ENCODE peak calls at places on chromosomes 12 and 14, in six cellular contexts. One of them, this sample, is unnamed.

GRCh38 chr12:47068539-47068938 is 10.9 kb upstream of the PCED1B start:
- DNase-seq in HCT116: no peak
- DNase-seq in PC-3: no peak
- DNase-seq in IMR-90: no peak
- DNase-seq in neural progenitor cell: peak
- DNase-seq in GM23338: peak
- DNase-seq in this sample: no peak

GRCh38 chr12:1171657-1172056 is 180.6 kb downstream of the ERC1 start:
- DNase-seq in GM23338: no peak
- DNase-seq in PC-3: no peak
- DNase-seq in IMR-90: no peak
- DNase-seq in HCT116: no peak
- DNase-seq in neural progenitor cell: peak
- DNase-seq in this sample: no peak

GRCh38 chr12:46886541-46887041 is 60.8 kb upstream of the SLC38A4 start:
- DNase-seq in GM23338: no peak
- DNase-seq in neural progenitor cell: no peak
- DNase-seq in IMR-90: peak
- DNase-seq in HCT116: no peak
- DNase-seq in PC-3: peak
- DNase-seq in this sample: no peak

GRCh38 chr14:48373993-48374392 is 698.6 kb upstream of the MDGA2 start:
- DNase-seq in HCT116: no peak
- DNase-seq in GM23338: no peak
- DNase-seq in IMR-90: no peak
- DNase-seq in PC-3: no peak
- DNase-seq in neural progenitor cell: no peak
- DNase-seq in this sample: no peak

GRCh38 chr12:40907115-40907521 is 214.9 kb downstream of the CNTN1 start:
- DNase-seq in PC-3: peak
- DNase-seq in GM23338: no peak
- DNase-seq in neural progenitor cell: no peak
- DNase-seq in IMR-90: peak
- DNase-seq in HCT116: peak
- DNase-seq in this sample: no peak

GRCh38 chr14:93994919-93995682 is 2.0 kb upstream of the CCDC197 start:
- DNase-seq in IMR-90: peak
- DNase-seq in HCT116: no peak
- DNase-seq in PC-3: peak
- DNase-seq in neural progenitor cell: no peak
- DNase-seq in GM23338: peak
- DNase-seq in this sample: no peak

GRCh38 chr12:22321620-22322019 is 12.9 kb downstream of the ST8SIA1 start:
- DNase-seq in GM23338: peak
- DNase-seq in neural progenitor cell: peak
- DNase-seq in PC-3: peak
- DNase-seq in HCT116: no peak
- DNase-seq in IMR-90: no peak
- DNase-seq in this sample: no peak

GRCh38 chr12:91215940-91216454 is 33.4 kb upstream of the DCN start:
- DNase-seq in neural progenitor cell: no peak
- DNase-seq in GM23338: no peak
- DNase-seq in IMR-90: peak
- DNase-seq in PC-3: no peak
- DNase-seq in HCT116: no peak
- DNase-seq in this sample: no peak

GRCh38 chr14:88488897-88489296 is 65.9 kb downstream of the PTPN21 start:
- DNase-seq in PC-3: no peak
- DNase-seq in HCT116: no peak
- DNase-seq in GM23338: no peak
- DNase-seq in neural progenitor cell: no peak
- DNase-seq in IMR-90: no peak
- DNase-seq in this sample: no peak

GRCh38 chr12:124259168-124260066 is 35.5 kb upstream of the RFLNA start:
- DNase-seq in neural progenitor cell: no peak
- DNase-seq in HCT116: no peak
- DNase-seq in PC-3: no peak
- DNase-seq in GM23338: no peak
- DNase-seq in IMR-90: no peak
- DNase-seq in this sample: peak

GRCh38 chr12:51661199-51661598 is 70.2 kb downstream of the SCN8A start:
- DNase-seq in neural progenitor cell: no peak
- DNase-seq in IMR-90: no peak
- DNase-seq in PC-3: no peak
- DNase-seq in GM23338: no peak
- DNase-seq in HCT116: no peak
- DNase-seq in this sample: no peak

GRCh38 chr12:52085682-52086180 is 6.2 kb downstream of the SMIM41 start:
- DNase-seq in PC-3: no peak
- DNase-seq in HCT116: no peak
- DNase-seq in GM23338: no peak
- DNase-seq in neural progenitor cell: no peak
- DNase-seq in IMR-90: no peak
- DNase-seq in this sample: peak

GRCh38 chr14:34356267-34356660 is 105.8 kb downstream of the SPTSSA start:
- DNase-seq in IMR-90: peak
- DNase-seq in HCT116: no peak
- DNase-seq in GM23338: no peak
- DNase-seq in PC-3: no peak
- DNase-seq in neural progenitor cell: no peak
- DNase-seq in this sample: no peak

GRCh38 chr14:93984987-93985410 is 8.6 kb upstream of the ASB2 start:
- DNase-seq in GM23338: peak
- DNase-seq in neural progenitor cell: peak
- DNase-seq in IMR-90: peak
- DNase-seq in HCT116: peak
- DNase-seq in PC-3: peak
- DNase-seq in this sample: peak

GRCh38 chr14:78074546-78074945 is 95.6 kb upstream of the NRXN3 start:
- DNase-seq in PC-3: no peak
- DNase-seq in HCT116: no peak
- DNase-seq in IMR-90: no peak
- DNase-seq in neural progenitor cell: no peak
- DNase-seq in GM23338: no peak
- DNase-seq in this sample: peak

GRCh38 chr12:121376754-121377697 is 22.9 kb upstream of the RNF34 start:
- DNase-seq in HCT116: no peak
- DNase-seq in GM23338: no peak
- DNase-seq in neural progenitor cell: no peak
- DNase-seq in IMR-90: no peak
- DNase-seq in PC-3: no peak
- DNase-seq in this sample: no peak

GRCh38 chr14:106875503-106875902 is 1349.1 kb downstream of the TMEM121 start:
- DNase-seq in HCT116: no peak
- DNase-seq in neural progenitor cell: no peak
- DNase-seq in IMR-90: no peak
- DNase-seq in PC-3: no peak
- DNase-seq in GM23338: no peak
- DNase-seq in this sample: no peak

GRCh38 chr12:45130881-45131281 is 80.0 kb upstream of the DBX2 start:
- DNase-seq in neural progenitor cell: peak
- DNase-seq in PC-3: peak
- DNase-seq in IMR-90: peak
- DNase-seq in GM23338: peak
- DNase-seq in HCT116: peak
- DNase-seq in this sample: peak

GRCh38 chr12:127078577-127079350 is 1188.2 kb upstream of the TMEM132C start:
- DNase-seq in HCT116: no peak
- DNase-seq in GM23338: no peak
- DNase-seq in IMR-90: no peak
- DNase-seq in PC-3: peak
- DNase-seq in neural progenitor cell: no peak
- DNase-seq in this sample: no peak

GRCh38 chr14:55339770-55340169 is 68.5 kb downstream of the FBXO34 start:
- DNase-seq in PC-3: peak
- DNase-seq in GM23338: peak
- DNase-seq in IMR-90: peak
- DNase-seq in neural progenitor cell: no peak
- DNase-seq in HCT116: no peak
- DNase-seq in this sample: no peak

GRCh38 chr14:84071061-84071460 is 1458.9 kb upstream of the FLRT2 start:
- DNase-seq in IMR-90: no peak
- DNase-seq in GM23338: no peak
- DNase-seq in PC-3: no peak
- DNase-seq in neural progenitor cell: no peak
- DNase-seq in HCT116: no peak
- DNase-seq in this sample: no peak

GRCh38 chr14:102451064-102451352 is 58.6 kb downstream of the ANKRD9 start:
- DNase-seq in GM23338: no peak
- DNase-seq in IMR-90: no peak
- DNase-seq in HCT116: no peak
- DNase-seq in PC-3: no peak
- DNase-seq in neural progenitor cell: no peak
- DNase-seq in this sample: no peak

GRCh38 chr14:58815781-58816297 is 178.1 kb downstream of the DACT1 start:
- DNase-seq in HCT116: no peak
- DNase-seq in neural progenitor cell: no peak
- DNase-seq in IMR-90: no peak
- DNase-seq in GM23338: no peak
- DNase-seq in PC-3: no peak
- DNase-seq in this sample: peak

GRCh38 chr12:94089891-94090290 is 58.5 kb upstream of the PLXNC1 start:
- DNase-seq in PC-3: no peak
- DNase-seq in HCT116: no peak
- DNase-seq in GM23338: no peak
- DNase-seq in neural progenitor cell: no peak
- DNase-seq in IMR-90: peak
- DNase-seq in this sample: no peak

GRCh38 chr12:93197067-93197593 is 180.6 kb upstream of the NUDT4 start:
- DNase-seq in neural progenitor cell: no peak
- DNase-seq in IMR-90: peak
- DNase-seq in PC-3: peak
- DNase-seq in HCT116: no peak
- DNase-seq in GM23338: no peak
- DNase-seq in this sample: no peak

GRCh38 chr12:83320350-83320749 is 633.6 kb downstream of the TMTC2 start:
- DNase-seq in neural progenitor cell: no peak
- DNase-seq in HCT116: no peak
- DNase-seq in IMR-90: no peak
- DNase-seq in GM23338: no peak
- DNase-seq in PC-3: no peak
- DNase-seq in this sample: no peak
- H3K4me2 ChIP-seq in neural progenitor cell: no peak
- H3K4me2 ChIP-seq in HCT116: no peak
- H3K4me2 ChIP-seq in IMR-90: no peak
- H3K4me2 ChIP-seq in GM23338: no peak
- H3K4me2 ChIP-seq in PC-3: no peak
- H3K4me2 ChIP-seq in this sample: no peak

GRCh38 chr14:43778956-43779639 is 728.0 kb downstream of the FSCB start:
- DNase-seq in IMR-90: no peak
- DNase-seq in PC-3: no peak
- DNase-seq in neural progenitor cell: no peak
- DNase-seq in HCT116: no peak
- DNase-seq in GM23338: no peak
- DNase-seq in this sample: no peak

GRCh38 chr14:43778607-43778955 is 728.5 kb downstream of the FSCB start:
- DNase-seq in neural progenitor cell: no peak
- DNase-seq in GM23338: no peak
- DNase-seq in HCT116: no peak
- DNase-seq in PC-3: peak
- DNase-seq in IMR-90: no peak
- DNase-seq in this sample: no peak
- H3K4me2 ChIP-seq in neural progenitor cell: no peak
- H3K4me2 ChIP-seq in GM23338: no peak
- H3K4me2 ChIP-seq in HCT116: no peak
- H3K4me2 ChIP-seq in PC-3: peak
- H3K4me2 ChIP-seq in IMR-90: no peak
- H3K4me2 ChIP-seq in this sample: no peak

GRCh38 chr12:131093971-131094830 is 140.5 kb downstream of the ADGRD1 start:
- DNase-seq in IMR-90: no peak
- DNase-seq in PC-3: no peak
- DNase-seq in neural progenitor cell: no peak
- DNase-seq in HCT116: no peak
- DNase-seq in GM23338: no peak
- DNase-seq in this sample: no peak

GRCh38 chr12:131091976-131092691 is 138.4 kb downstream of the ADGRD1 start:
- DNase-seq in IMR-90: no peak
- DNase-seq in neural progenitor cell: no peak
- DNase-seq in PC-3: no peak
- DNase-seq in GM23338: no peak
- DNase-seq in HCT116: no peak
- DNase-seq in this sample: no peak

GRCh38 chr12:131094831-131095805 is 141.4 kb downstream of the ADGRD1 start:
- DNase-seq in GM23338: no peak
- DNase-seq in PC-3: no peak
- DNase-seq in HCT116: no peak
- DNase-seq in neural progenitor cell: no peak
- DNase-seq in IMR-90: no peak
- DNase-seq in this sample: no peak

GRCh38 chr12:131091413-131091975 is 137.8 kb downstream of the ADGRD1 start:
- DNase-seq in IMR-90: no peak
- DNase-seq in HCT116: no peak
- DNase-seq in PC-3: no peak
- DNase-seq in neural progenitor cell: no peak
- DNase-seq in GM23338: no peak
- DNase-seq in this sample: no peak

DNA sequence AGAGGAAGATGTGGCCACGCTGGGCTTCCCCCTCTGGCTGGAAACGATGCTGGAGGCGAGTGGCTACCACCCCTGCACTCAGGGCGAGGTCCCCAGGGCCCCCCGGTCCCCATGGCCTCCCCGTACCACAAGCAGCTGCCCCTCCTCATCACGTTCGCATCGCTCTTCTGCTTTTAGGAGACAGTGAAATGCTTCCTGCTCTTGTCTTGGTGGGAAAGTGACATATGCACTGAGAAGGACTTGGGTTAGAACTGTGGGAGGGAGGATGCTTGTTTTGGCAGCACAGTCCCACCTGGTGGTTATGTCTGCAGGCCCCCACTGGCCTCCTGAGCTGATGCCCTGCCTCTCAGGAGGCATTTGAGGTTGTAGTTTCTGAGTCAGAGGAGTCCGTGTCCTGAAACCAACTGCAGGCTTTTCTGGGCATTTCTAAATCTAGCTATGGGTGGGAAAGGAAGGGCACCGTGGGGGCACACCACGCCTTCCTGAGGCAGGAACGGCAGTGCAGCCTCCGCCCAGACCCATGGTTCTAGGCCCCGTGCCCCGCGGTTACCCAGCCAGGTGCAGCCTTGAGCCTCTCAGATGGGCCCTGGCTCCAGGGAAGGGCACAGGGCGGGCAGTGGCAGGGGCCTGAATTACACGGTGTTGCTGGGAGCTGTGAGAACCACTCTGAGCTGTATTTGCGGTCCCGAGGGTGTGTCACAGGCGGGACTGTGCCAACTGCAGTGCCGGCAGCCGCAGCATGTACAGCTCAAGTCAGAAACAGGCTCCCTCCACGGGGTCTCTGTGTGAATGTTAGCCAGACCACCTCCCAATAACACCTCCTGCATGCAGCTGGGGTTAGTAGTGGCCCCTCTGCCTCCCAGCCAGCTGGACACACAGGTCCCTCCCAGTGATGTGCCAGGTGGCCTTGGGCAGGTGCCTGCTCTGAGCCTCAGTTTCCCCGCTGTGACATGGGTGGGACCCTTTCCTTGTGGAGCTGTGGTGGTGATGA is 139.5 kb downstream of the ADGRD1 start:
- DNase-seq in neural progenitor cell: no peak
- DNase-seq in GM23338: no peak
- DNase-seq in IMR-90: no peak
- DNase-seq in HCT116: no peak
- DNase-seq in PC-3: peak
- DNase-seq in this sample: no peak
- H3K4me2 ChIP-seq in neural progenitor cell: no peak
- H3K4me2 ChIP-seq in GM23338: no peak
- H3K4me2 ChIP-seq in IMR-90: no peak
- H3K4me2 ChIP-seq in HCT116: no peak
- H3K4me2 ChIP-seq in PC-3: peak
- H3K4me2 ChIP-seq in this sample: no peak

GRCh38 chr12:114694436-114695304 is 10.7 kb upstream of the TBX3 start:
- DNase-seq in IMR-90: no peak
- DNase-seq in GM23338: peak
- DNase-seq in neural progenitor cell: peak
- DNase-seq in PC-3: no peak
- DNase-seq in HCT116: no peak
- DNase-seq in this sample: no peak
- H3K4me2 ChIP-seq in IMR-90: no peak
- H3K4me2 ChIP-seq in GM23338: peak
- H3K4me2 ChIP-seq in neural progenitor cell: no peak
- H3K4me2 ChIP-seq in PC-3: peak
- H3K4me2 ChIP-seq in HCT116: no peak
- H3K4me2 ChIP-seq in this sample: no peak